ENCODE peak calls at places on chromosome 3, in ten cellular contexts. S, M, D, T, L, H, Q, R, V and X are unnamed samples.

GRCh38 chr3:56197259-56197965 is 270.9 kb downstream of the ERC2 start:
- DNase-seq in S (no peak), M (no peak), D (no peak), T (no peak), L (no peak), H (no peak), Q (no peak), R (no peak), V (no peak), X (peak; percentile 15)

GRCh38 chr3:4899654-4900236 is 79.5 kb upstream of the BHLHE40 start:
- DNase-seq in S (no peak), M (no peak), D (no peak), T (no peak), L (no peak), H (no peak), Q (no peak), R (no peak), V (no peak), X (no peak)

GRCh38 chr3:159764211-159765024 is 224.2 kb upstream of the IL12A start:
- DNase-seq in S (peak; percentile 80), M (peak; percentile 39), D (peak; percentile 92), T (no peak), L (no peak), H (no peak), Q (peak; percentile 53), R (peak; percentile 68), V (peak; percentile 70), X (peak; percentile 92)

GRCh38 chr3:179716226-179716625 is 63.4 kb downstream of the USP13 start:
- DNase-seq in S (no peak), M (no peak), D (no peak), T (no peak), L (no peak), H (no peak), Q (no peak), R (no peak), V (no peak), X (peak; percentile 21)

GRCh38 chr3:189096092-189096491 is 75.7 kb upstream of the TPRG1 start:
- DNase-seq in S (no peak), M (no peak), D (no peak), T (no peak), L (no peak), H (no peak), Q (no peak), R (no peak), V (no peak), X (no peak)

GRCh38 chr3:113231827-113232253 is 20.5 kb downstream of the BOC start:
- DNase-seq in S (peak; percentile 68), M (no peak), D (peak; percentile 96), T (no peak), L (no peak), H (no peak), Q (no peak), R (peak; percentile 95), V (peak; percentile 92), X (peak; percentile 89)

GRCh38 chr3:32140943-32141342 is 34.5 kb downstream of the GPD1L start:
- DNase-seq in S (no peak), M (no peak), D (no peak), T (no peak), L (no peak), H (no peak), Q (no peak), R (no peak), V (peak; percentile 16), X (no peak)

GRCh38 chr3:21517184-21517583 is 233.8 kb downstream of the ZNF385D start:
- DNase-seq in S (no peak), M (no peak), D (peak; percentile 7), T (no peak), L (no peak), H (no peak), Q (no peak), R (no peak), V (no peak), X (no peak)

GRCh38 chr3:3798641-3799113 is 554 bp upstream of the LRRN1 start:
- DNase-seq in S (peak; percentile 49), M (peak; percentile 39), D (peak; percentile 76), T (no peak), L (no peak), H (no peak), Q (peak; percentile 9), R (no peak), V (no peak), X (peak; percentile 12)

GRCh38 chr3:171458056-171458856 is 1.9 kb downstream of the TNIK start:
- DNase-seq in S (no peak), M (no peak), D (peak; percentile 40), T (no peak), L (no peak), H (no peak), Q (peak; percentile 74), R (no peak), V (no peak), X (peak; percentile 4)

GRCh38 chr3:3851621-3852323 is 52.5 kb downstream of the LRRN1 start:
- DNase-seq in S (no peak), M (no peak), D (peak; percentile 10), T (no peak), L (no peak), H (no peak), Q (no peak), R (no peak), V (no peak), X (no peak)

GRCh38 chr3:150106752-150107428 is 136.2 kb upstream of the PFN2 start:
- DNase-seq in S (peak; percentile 56), M (peak; percentile 5), D (peak; percentile 96), T (no peak), L (no peak), H (no peak), Q (no peak), R (peak; percentile 47), V (peak; percentile 76), X (peak; percentile 88)

GRCh38 chr3:126911162-126912026 is 71.5 kb upstream of the PLXNA1 start:
- DNase-seq in S (no peak), M (no peak), D (peak; percentile 90), T (no peak), L (no peak), H (peak; percentile 59), Q (peak; percentile 60), R (peak; percentile 43), V (peak; percentile 88), X (peak; percentile 97)

GRCh38 chr3:172285844-172286243 is 162.4 kb downstream of the GHSR start:
- DNase-seq in S (no peak), M (no peak), D (no peak), T (no peak), L (no peak), H (no peak), Q (no peak), R (no peak), V (no peak), X (peak; percentile 71)

GRCh38 chr3:47522082-47522987 is 8.8 kb upstream of the ELP6 start:
- DNase-seq in S (peak; percentile 93), M (peak; percentile 67), D (peak; percentile 94), T (no peak), L (peak; percentile 75), H (peak; percentile 93), Q (peak; percentile 86), R (peak; percentile 59), V (peak; percentile 81), X (peak; percentile 92)

DNA sequence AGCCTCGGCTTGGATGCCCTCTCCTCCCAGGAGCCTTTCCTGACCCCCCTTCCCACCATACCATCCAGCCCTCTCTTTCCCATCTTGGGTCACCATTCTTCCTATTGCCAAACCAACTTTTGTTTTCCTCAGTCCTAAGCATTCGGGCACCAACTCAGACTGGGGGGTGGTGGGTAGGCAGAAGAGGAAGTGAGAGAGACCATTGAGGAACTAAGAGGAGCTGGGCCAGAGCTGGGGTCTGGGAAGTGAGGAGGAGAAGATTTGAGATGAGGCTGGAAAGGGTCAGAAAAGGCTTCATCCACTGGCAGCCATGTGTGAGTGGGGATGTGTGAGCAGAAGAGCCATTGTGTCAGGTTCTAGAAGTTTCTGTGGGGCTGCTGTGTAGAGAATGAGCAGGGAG is 37.7 kb downstream of the TKT start:
- DNase-seq in S (no peak), M (no peak), D (no peak), T (no peak), L (no peak), H (peak; percentile 55), Q (no peak), R (no peak), V (no peak), X (no peak)
- H3K27ac ChIP-seq in S (no peak overlapping the region), M (no peak overlapping the region), D (no peak overlapping the region), T (no peak overlapping the region), L (no peak overlapping the region), H (no peak overlapping the region), Q (no peak overlapping the region), R (no peak overlapping the region), V (no peak overlapping the region), X (no peak overlapping the region)

GRCh38 chr3:190120161-190121060 is at the start of gene P3H2:
- DNase-seq in S (peak; percentile 96), M (peak; percentile 85), D (peak; percentile 96), T (no peak), L (peak; percentile 68), H (no peak), Q (peak; percentile 84), R (peak; percentile 78), V (peak; percentile 87), X (peak; percentile 97)

GRCh38 chr3:190122198-190122771 is 1.6 kb upstream of the P3H2 start:
- DNase-seq in S (no peak), M (no peak), D (peak; percentile 60), T (no peak), L (no peak), H (no peak), Q (no peak), R (no peak), V (peak; percentile 73), X (peak; percentile 70)

GRCh38 chr3:190121061-190121765 is 516 bp upstream of the P3H2 start:
- DNase-seq in S (no peak), M (no peak), D (no peak), T (no peak), L (no peak), H (no peak), Q (no peak), R (no peak), V (no peak), X (no peak)

GRCh38 chr3:190117995-190118394 is 2.7 kb downstream of the P3H2 start:
- DNase-seq in S (no peak), M (no peak), D (peak; percentile 77), T (no peak), L (no peak), H (no peak), Q (no peak), R (no peak), V (no peak), X (no peak)

GRCh38 chr3:190119734-190120133 is 963 bp downstream of the P3H2 start:
- DNase-seq in S (no peak), M (no peak), D (no peak), T (no peak), L (no peak), H (no peak), Q (no peak), R (no peak), V (no peak), X (no peak)
- H3K27ac ChIP-seq in S (peak overlapping the region; percentile 89), M (peak overlapping the region; percentile 60), D (peak overlapping the region; percentile 72), T (peak overlapping the region; percentile 89), L (no peak overlapping the region), H (no peak overlapping the region), Q (peak overlapping the region; percentile 80), R (peak overlapping the region; percentile 90), V (no peak overlapping the region), X (no peak overlapping the region)

GRCh38 chr3:182490601-182491485 is 302.5 kb upstream of the ATP11B start:
- DNase-seq in S (peak; percentile 29), M (no peak), D (peak; percentile 37), T (no peak), L (no peak), H (peak; percentile 78), Q (no peak), R (peak; percentile 5), V (no peak), X (peak; percentile 23)
- H3K27ac ChIP-seq in S (no peak overlapping the region), M (no peak overlapping the region), D (no peak overlapping the region), T (no peak overlapping the region), L (peak overlapping the region; percentile 16), H (peak overlapping the region; percentile 14), Q (no peak overlapping the region), R (no peak overlapping the region), V (no peak overlapping the region), X (no peak overlapping the region)

GRCh38 chr3:110430146-110430545 is 641.5 kb upstream of the NECTIN3 start:
- DNase-seq in S (no peak), M (no peak), D (no peak), T (no peak), L (no peak), H (no peak), Q (no peak), R (no peak), V (peak; percentile 17), X (peak; percentile 14)
- H3K27ac ChIP-seq in S (no peak overlapping the region), M (no peak overlapping the region), D (no peak overlapping the region), T (no peak overlapping the region), L (no peak overlapping the region), H (no peak overlapping the region), Q (no peak overlapping the region), R (no peak overlapping the region), V (no peak overlapping the region), X (no peak overlapping the region)